ENCODE peak calls at places on chromosomes 4 and X, in ten cellular contexts. O is anterior cingulate cortex; W is progenitor cell of endocrine pancreas; D is Caki2; X is A549; A is Caco-2; Q is H9; B is activated CD4-positive, alpha-beta memory T cell treated with anti-CD3 and anti-CD28 coated beads for 36 hours; M is effector memory CD4-positive, alpha-beta T cell; V is sigmoid colon. N is an unnamed sample.

GRCh38 chr4:1538096-1538410 is 131.8 kb upstream of the NKX1-1 start:
- DNase-seq in O (no peak), W (no peak), D (no peak), X (no peak), A (no peak), Q (no peak), B (no peak), M (no peak), V (no peak), N (peak)

GRCh38 chrX:96715412-96715940 is 30.8 kb downstream of the DIAPH2 start:
- DNase-seq in O (no peak), W (no peak), D (no peak), X (no peak), A (no peak), Q (no peak), B (no peak), M (no peak), V (no peak), N (no peak)

GRCh38 chr4:82761249-82761648 is 37.3 kb downstream of the SCD5 start:
- DNase-seq in O (no peak), W (no peak), D (no peak), X (no peak), A (no peak), Q (no peak), B (no peak), M (no peak), V (no peak), N (no peak)

GRCh38 chr4:13678186-13678924 is 50.8 kb upstream of the BOD1L1 start:
- DNase-seq in O (no peak), W (no peak), D (no peak), X (no peak), A (no peak), Q (no peak), B (no peak), M (no peak), V (no peak), N (no peak)

GRCh38 chrX:34555481-34555880 is 101.6 kb downstream of the TMEM47 start:
- DNase-seq in O (no peak), W (no peak), D (no peak), X (no peak), A (no peak), Q (no peak), B (no peak), M (no peak), V (no peak), N (no peak)

GRCh38 chr4:102230194-102230593 is 115.1 kb downstream of the SLC39A8 start:
- DNase-seq in O (no peak), W (no peak), D (no peak), X (no peak), A (no peak), Q (no peak), B (no peak), M (no peak), V (no peak), N (no peak)

GRCh38 chrX:107936434-107936730 is 45.8 kb downstream of the TEX13B start:
- DNase-seq in O (no peak), W (no peak), D (peak), X (no peak), A (no peak), Q (no peak), B (no peak), M (no peak), V (no peak), N (no peak)

GRCh38 chr4:105050896-105051295 is 95.8 kb upstream of the TET2 start:
- DNase-seq in O (no peak), W (no peak), D (no peak), X (no peak), A (no peak), Q (no peak), B (no peak), M (no peak), V (no peak), N (no peak)

GRCh38 chrX:134484039-134484438 is 24.1 kb downstream of the HPRT1 start:
- DNase-seq in O (no peak), W (no peak), D (peak), X (peak), A (peak), Q (no peak), B (no peak), M (no peak), V (no peak), N (no peak)

GRCh38 chr4:139763205-139763604 is 97.6 kb downstream of the MGST2 start:
- DNase-seq in O (no peak), W (no peak), D (no peak), X (no peak), A (no peak), Q (no peak), B (no peak), M (no peak), V (no peak), N (peak)

GRCh38 chrX:108001218-108001814 is 19.1 kb upstream of the TEX13B start:
- DNase-seq in O (no peak), W (no peak), D (no peak), X (peak), A (peak), Q (no peak), B (peak), M (no peak), V (no peak), N (no peak)

GRCh38 chr4:7154351-7154981 is 37.9 kb upstream of the SORCS2 start:
- DNase-seq in O (no peak), W (no peak), D (no peak), X (no peak), A (no peak), Q (no peak), B (no peak), M (no peak), V (peak), N (peak)

GRCh38 chrX:48071064-48071985 is at the start of gene ZNF630:
- DNase-seq in O (peak), W (peak), D (peak), X (peak), A (peak), Q (peak), B (peak), M (no peak), V (peak), N (peak)

GRCh38 chr4:2320152-2320551 is 58.2 kb upstream of the MXD4 start:
- DNase-seq in O (no peak), W (peak), D (no peak), X (no peak), A (no peak), Q (no peak), B (no peak), M (no peak), V (no peak), N (no peak)

GRCh38 chr4:185201983-185202962 is 1.5 kb downstream of the CFAP97 start:
- DNase-seq in O (no peak), W (no peak), D (no peak), X (no peak), A (no peak), Q (peak), B (peak), M (peak), V (no peak), N (no peak)

GRCh38 chrX:134453631-134454030 is 6.3 kb upstream of the HPRT1 start:
- DNase-seq in O (no peak), W (no peak), D (no peak), X (no peak), A (no peak), Q (no peak), B (no peak), M (no peak), V (no peak), N (no peak)

GRCh38 chr4:71566856-71567255 is 217.0 kb downstream of the GC start:
- DNase-seq in O (no peak), W (no peak), D (no peak), X (no peak), A (no peak), Q (no peak), B (no peak), M (no peak), V (no peak), N (no peak)

GRCh38 chrX:82134378-82134777 is 932.5 kb downstream of the SH3BGRL start:
- DNase-seq in O (no peak), W (no peak), D (no peak), X (no peak), A (no peak), Q (no peak), B (no peak), M (no peak), V (no peak), N (no peak)

N was measured in glutamatergic neuron.